ENCODE peak calls at places on chromosomes 16 and 17, in six cellular contexts. T is upper lobe of left lung, W is HepG2, B is GM12878, N is K562, S is A549. J is an unnamed sample.

GRCh38 chr17:7634384-7634783 is 4.4 kb downstream of the SHBG start:
- ATAC-seq in N (peak), T (no peak), S (peak), B (no peak), W (peak), J (peak)

GRCh38 chr17:75542728-75543336 is 17.3 kb downstream of the LLGL2 start:
- ATAC-seq in T (no peak), S (no peak), B (peak), W (no peak), N (no peak), J (no peak)

GRCh38 chr17:2222901-2223616 is 80.5 kb downstream of the SMG6 start:
- ATAC-seq in S (no peak), W (no peak), N (no peak), T (peak), B (peak), J (peak)

GRCh38 chr17:76544123-76544915 is 4.5 kb downstream of the PRCD start:
- ATAC-seq in W (no peak), S (no peak), B (no peak), N (no peak), T (no peak), J (no peak)

GRCh38 chr17:76612977-76613851 is 27.6 kb upstream of the ST6GALNAC2 start:
- ATAC-seq in T (no peak), N (peak), W (peak), B (peak), S (peak), J (no peak)

GRCh38 chr16:68756250-68757051 is 19.4 kb downstream of the CDH1 start:
- ATAC-seq in W (no peak), T (peak), S (no peak), B (peak), N (peak), J (no peak)

GRCh38 chr17:48814504-48814903 is 2.5 kb downstream of the TTLL6 start:
- ATAC-seq in T (peak), N (peak), B (peak), S (peak), W (peak), J (no peak)

GRCh38 chr17:27804113-27804512 is 3.8 kb upstream of the NOS2 start:
- ATAC-seq in B (no peak), S (no peak), W (no peak), T (no peak), N (no peak), J (no peak)

GRCh38 chr17:18117974-18118632 is 9.5 kb downstream of the MYO15A start:
- ATAC-seq in S (no peak), W (peak), T (no peak), N (no peak), B (no peak), J (no peak)

GRCh38 chr16:54331241-54332002 is 44.8 kb upstream of the IRX3 start:
- ATAC-seq in T (no peak), W (no peak), N (no peak), S (no peak), B (no peak), J (no peak)

GRCh38 chr17:5770556-5771270 is 186.4 kb upstream of the NLRP1 start:
- ATAC-seq in B (no peak), N (no peak), T (no peak), S (no peak), W (no peak), J (no peak)

GRCh38 chr16:4911831-4912422 is 25.0 kb downstream of the PPL start:
- ATAC-seq in N (no peak), W (no peak), S (no peak), T (peak), B (no peak), J (peak)

GRCh38 chr16:22844426-22844825 is 30.5 kb downstream of the HS3ST2 start:
- ATAC-seq in N (peak), S (no peak), T (no peak), W (no peak), B (no peak), J (no peak)

GRCh38 chr16:56946767-56947603 is 14.8 kb upstream of the CETP start:
- ATAC-seq in W (peak), T (peak), B (peak), S (peak), N (peak), J (peak)

GRCh38 chr16:87845213-87845612 is 24.1 kb downstream of the SLC7A5 start:
- ATAC-seq in W (no peak), B (peak), N (peak), T (no peak), S (peak), J (no peak)

GRCh38 chr16:74657873-74658642 is 8.6 kb downstream of the RFWD3 start:
- ATAC-seq in T (no peak), S (no peak), W (no peak), N (no peak), B (peak), J (no peak)

GRCh38 chr17:17567114-17567513 is 24.4 kb downstream of the PEMT start:
- ATAC-seq in B (no peak), N (no peak), T (no peak), S (no peak), W (no peak), J (no peak)

GRCh38 chr16:1877089-1877488 is 5.1 kb upstream of the MEIOB start:
- ATAC-seq in S (no peak), N (no peak), T (no peak), W (no peak), B (no peak), J (no peak)

GRCh38 chr16:54525104-54525503 is 238.5 kb upstream of the IRX3 start:
- ATAC-seq in N (no peak), W (no peak), B (no peak), T (no peak), S (no peak), J (no peak)

GRCh38 chr17:43832976-43833829 is at the start of gene MPP3:
- ATAC-seq in B (peak), N (peak), W (peak), T (peak), S (peak), J (peak)
- H3K27ac ChIP-seq in B (no peak), N (peak), W (no peak), T (peak), S (peak), J (peak)

GRCh38 chr16:61007694-61008093 is 1028.5 kb downstream of the CDH8 start:
- ATAC-seq in S (no peak), B (no peak), N (no peak), W (no peak), T (no peak), J (no peak)
- TF ChIP-seq EP300 in S (no peak), B (no peak), N (no peak), W (no peak), T (no peak), J (no peak)

DNA sequence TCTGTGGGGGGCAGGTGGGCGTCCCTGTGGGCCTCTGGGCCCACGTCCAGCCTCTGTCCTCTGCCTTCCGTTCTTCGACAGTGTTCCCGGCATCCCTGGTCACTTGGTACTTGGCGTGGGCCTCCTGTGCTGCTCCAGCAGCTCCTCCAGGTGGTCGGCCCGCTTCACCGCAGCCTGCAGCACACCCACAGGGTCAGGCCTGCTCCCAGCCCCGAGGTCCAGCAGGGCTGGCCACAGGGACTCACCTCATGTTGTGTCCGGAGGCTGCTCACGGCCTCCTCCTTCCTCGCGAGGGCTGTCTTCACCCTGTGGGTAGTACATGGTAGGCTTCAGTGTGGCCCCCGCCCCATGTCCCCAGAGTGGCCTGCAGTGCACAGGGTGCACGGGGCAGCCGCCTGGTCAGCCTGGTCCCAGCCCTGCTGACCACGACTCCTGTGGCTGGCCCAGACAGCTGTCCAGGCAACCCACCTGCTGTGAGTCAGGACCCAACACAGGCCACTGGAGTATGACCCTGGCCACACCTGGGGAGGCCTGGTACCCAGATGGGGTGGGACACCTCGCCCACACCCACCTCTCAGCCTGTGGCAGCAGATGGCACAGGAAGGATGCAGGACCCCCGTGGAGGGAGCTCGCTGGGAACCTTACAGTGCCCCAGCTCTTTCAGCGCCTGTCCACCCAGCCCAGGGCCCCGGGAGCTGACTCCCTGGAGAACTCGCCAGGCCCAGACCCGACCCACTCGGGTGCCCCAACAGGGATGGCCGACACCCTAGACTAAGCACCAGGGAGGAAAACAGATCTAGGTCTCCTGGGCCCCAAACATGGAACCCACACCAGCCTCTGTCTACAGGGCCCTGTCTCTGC is 23.9 kb upstream of the AATK start:
- ATAC-seq in B (no peak), N (peak), W (peak), S (peak), T (no peak), J (no peak)
- TF ChIP-seq CTCF in B (no peak), N (peak), W (peak), S (peak), T (peak), J (no peak)

GRCh38 chr17:29748400-29748799 is 125.7 kb upstream of the CORO6 start:
- ATAC-seq in W (no peak), T (no peak), B (no peak), N (no peak), S (no peak), J (no peak)

GRCh38 chr17:29749045-29749825 is 126.5 kb upstream of the CORO6 start:
- ATAC-seq in N (no peak), W (no peak), S (no peak), B (peak), T (no peak), J (no peak)

GRCh38 chr17:29757788-29758187 is 135.1 kb upstream of the CORO6 start:
- ATAC-seq in N (no peak), B (peak), T (no peak), W (no peak), S (no peak), J (no peak)

GRCh38 chr17:29758255-29758654 is 135.5 kb upstream of the CORO6 start:
- ATAC-seq in T (no peak), N (no peak), W (no peak), B (no peak), S (no peak), J (no peak)

GRCh38 chr17:29753845-29754439 is 131.2 kb upstream of the CORO6 start:
- ATAC-seq in S (no peak), W (no peak), N (no peak), B (peak), T (no peak), J (no peak)
- H3K27ac ChIP-seq in S (no peak), W (no peak), N (no peak), B (peak), T (no peak), J (no peak)

GRCh38 chr16:17380613-17381012 is 90.1 kb downstream of the XYLT1 start:
- ATAC-seq in T (no peak), B (no peak), N (no peak), W (no peak), S (no peak), J (peak)
- TF ChIP-seq EP300 in T (no peak), B (no peak), N (no peak), W (no peak), S (no peak), J (no peak)

GRCh38 chr16:89563639-89564392 is 3.3 kb downstream of the RPL13 start:
- ATAC-seq in T (no peak), N (no peak), S (no peak), W (no peak), B (no peak), J (no peak)

GRCh38 chr16:89562939-89563338 is 2.5 kb downstream of the RPL13 start:
- ATAC-seq in N (no peak), S (no peak), T (no peak), B (no peak), W (no peak), J (no peak)

GRCh38 chr16:89562027-89562599 is 1.6 kb downstream of the RPL13 start:
- ATAC-seq in W (no peak), B (peak), S (no peak), T (no peak), N (no peak), J (no peak)

GRCh38 chr16:89560413-89561194 is at the start of gene RPL13:
- ATAC-seq in N (peak), S (peak), B (peak), T (peak), W (peak), J (peak)

GRCh38 chr16:89561195-89562026 is 929 bp downstream of the RPL13 start:
- ATAC-seq in N (no peak), T (no peak), W (no peak), B (no peak), S (no peak), J (no peak)
- TF ChIP-seq CTCF in N (no peak), T (no peak), W (no peak), B (no peak), S (no peak), J (no peak)

DNA sequence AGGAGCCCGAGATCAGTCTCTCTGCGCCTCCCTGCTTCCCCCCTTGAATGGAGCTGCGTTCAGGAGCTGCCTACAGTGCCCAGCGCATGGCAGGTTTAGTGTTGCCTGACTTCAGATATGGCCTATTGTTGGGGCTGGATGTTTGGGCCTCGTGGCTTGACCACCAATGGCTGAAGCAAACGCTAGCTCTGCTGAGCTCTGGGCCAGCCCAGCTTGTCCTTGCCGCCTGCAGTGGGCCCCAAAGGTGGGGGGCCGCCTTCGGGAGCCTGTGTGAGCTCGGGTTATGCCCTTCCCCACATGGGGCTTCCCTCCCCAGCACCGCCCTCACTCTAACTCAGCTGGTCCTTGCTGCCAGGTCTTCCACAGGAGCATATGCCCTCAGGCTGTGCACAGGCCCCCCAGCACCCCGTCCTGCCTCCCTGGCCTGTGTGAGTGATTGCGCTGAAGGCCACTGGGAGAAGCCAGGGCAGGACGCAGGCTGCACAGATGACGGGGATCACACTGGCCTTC is 2.0 kb upstream of the METTL26 start:
- ATAC-seq in B (no peak), N (no peak), W (no peak), S (no peak), T (no peak), J (no peak)
- H3K27ac ChIP-seq in B (no peak), N (peak), W (peak), S (no peak), T (no peak), J (peak)

J was measured in gastroesophageal sphincter.